ENCODE peak calls at places on chromosomes 2 and 18, in six cellular contexts. N is H1, Y is neuronal stem cell, H is mesenchymal stem cell, J is trophoblast cell, S is IMR-90. V is an unnamed sample.

GRCh38 chr2:437772-438393 is 150.0 kb upstream of the ALKAL2 start:
- DNase-seq in S (no peak), N (peak; percentile 41), Y (no peak), H (no peak), J (peak; percentile 38), V (peak; percentile 24)

GRCh38 chr2:74546004-74546403 is 7.7 kb downstream of the LOXL3 start:
- DNase-seq in Y (no peak), J (no peak), S (no peak), N (no peak), H (no peak), V (no peak)

GRCh38 chr2:49367003-49367402 is 212.7 kb upstream of the FSHR start:
- DNase-seq in H (no peak), Y (no peak), S (no peak), J (no peak), N (no peak), V (no peak)

GRCh38 chr2:71561441-71562267 is 108.3 kb downstream of the DYSF start:
- DNase-seq in Y (no peak), H (no peak), J (no peak), S (no peak), N (no peak), V (no peak)

GRCh38 chr2:43106767-43107527 is 119.5 kb downstream of the ZFP36L2 start:
- DNase-seq in N (no peak), S (no peak), Y (peak; percentile 84), H (no peak), J (no peak), V (no peak)

GRCh38 chr18:36658611-36659010 is 170.2 kb downstream of the TPGS2 start:
- DNase-seq in Y (no peak), N (no peak), H (no peak), J (no peak), S (no peak), V (no peak)

GRCh38 chr2:71614976-71615768 is 161.8 kb downstream of the DYSF start:
- DNase-seq in Y (no peak), S (peak; percentile 8), J (no peak), N (peak; percentile 38), H (no peak), V (peak; percentile 14)

GRCh38 chr2:219561179-219562048 is 9.9 kb downstream of the OBSL1 start:
- DNase-seq in N (no peak), H (no peak), J (no peak), Y (no peak), S (no peak), V (peak; percentile 61)

GRCh38 chr2:237617305-237617982 is 9.9 kb upstream of the LRRFIP1 start:
- DNase-seq in Y (no peak), N (no peak), S (no peak), J (no peak), H (no peak), V (peak; percentile 9)

GRCh38 chr2:235287369-235287722 is 206.5 kb upstream of the AGAP1 start:
- DNase-seq in N (no peak), J (no peak), Y (no peak), S (peak; percentile 10), H (no peak), V (no peak)

GRCh38 chr2:43080626-43081025 is 145.8 kb downstream of the ZFP36L2 start:
- DNase-seq in S (no peak), N (no peak), H (no peak), J (no peak), Y (no peak), V (no peak)

GRCh38 chr2:20514596-20515269 is 67.9 kb downstream of the RHOB start:
- DNase-seq in J (peak; percentile 92), S (peak; percentile 98), H (peak; percentile 97), N (no peak), Y (no peak), V (peak; percentile 33)

GRCh38 chr2:53724511-53724910 is 43.1 kb upstream of the CHAC2 start:
- DNase-seq in Y (no peak), J (no peak), S (peak; percentile 41), N (no peak), H (peak; percentile 29), V (no peak)

GRCh38 chr2:235270951-235271350 is 222.9 kb upstream of the AGAP1 start:
- DNase-seq in Y (no peak), H (peak; percentile 47), J (no peak), N (no peak), S (peak; percentile 70), V (no peak)

GRCh38 chr2:20593072-20594034 is 57.5 kb downstream of the HS1BP3 start:
- DNase-seq in N (no peak), H (peak; percentile 97), S (peak; percentile 93), J (peak; percentile 94), Y (no peak), V (no peak)

GRCh38 chr2:81324046-81324445 is 1019.5 kb upstream of the LRRTM1 start:
- DNase-seq in Y (no peak), S (no peak), N (no peak), H (peak; percentile 3), J (no peak), V (peak; percentile 62)

GRCh38 chr2:176554107-176555048 is 285.1 kb downstream of the MTX2 start:
- DNase-seq in N (peak; percentile 55), Y (peak; percentile 57), J (no peak), H (peak; percentile 61), S (peak; percentile 52), V (peak; percentile 39)

GRCh38 chr2:73142937-73143336 is 30.2 kb upstream of the RAB11FIP5 start:
- DNase-seq in S (no peak), N (no peak), H (no peak), Y (no peak), J (no peak), V (no peak)

GRCh38 chr2:109638807-109639206 is 24.6 kb downstream of the SOWAHC start:
- DNase-seq in N (no peak), J (no peak), S (no peak), Y (no peak), H (no peak), V (no peak)

GRCh38 chr2:190334479-190335224 is 8.7 kb upstream of the INPP1 start:
- DNase-seq in Y (no peak), S (no peak), J (no peak), N (no peak), H (no peak), V (no peak)

GRCh38 chr2:84077504-84077903 is 381.6 kb downstream of the SUCLG1 start:
- DNase-seq in N (no peak), Y (peak; percentile 21), H (no peak), S (no peak), J (no peak), V (peak; percentile 38)

GRCh38 chr2:47029737-47030524 is 114.3 kb upstream of the MCFD2 start:
- DNase-seq in H (peak; percentile 61), J (no peak), Y (no peak), N (no peak), S (peak; percentile 52), V (no peak)

GRCh38 chr2:174764281-174765063 is at the start of gene CHRNA1:
- DNase-seq in Y (no peak), J (no peak), S (peak; percentile 84), N (no peak), H (peak; percentile 71), V (no peak)

GRCh38 chr2:28071221-28071620 is 180.7 kb downstream of the BABAM2 start:
- DNase-seq in Y (no peak), S (no peak), J (no peak), N (no peak), H (no peak), V (no peak)

GRCh38 chr2:215749092-215749957 is 264.0 kb downstream of the MREG start:
- DNase-seq in N (no peak), H (peak; percentile 97), J (peak; percentile 96), S (peak; percentile 64), Y (no peak), V (no peak)

GRCh38 chr2:146108993-146109392 is 1589.1 kb upstream of the ZEB2 start:
- DNase-seq in S (peak; percentile 65), J (no peak), Y (no peak), H (no peak), N (no peak), V (no peak)

GRCh38 chr2:212245868-212246267 is 292.7 kb downstream of the ERBB4 start:
- DNase-seq in J (no peak), H (no peak), N (no peak), Y (no peak), S (no peak), V (no peak)

GRCh38 chr2:212254331-212254730 is 284.3 kb downstream of the ERBB4 start:
- DNase-seq in H (peak; percentile 5), N (no peak), J (no peak), S (no peak), Y (no peak), V (no peak)

DNA sequence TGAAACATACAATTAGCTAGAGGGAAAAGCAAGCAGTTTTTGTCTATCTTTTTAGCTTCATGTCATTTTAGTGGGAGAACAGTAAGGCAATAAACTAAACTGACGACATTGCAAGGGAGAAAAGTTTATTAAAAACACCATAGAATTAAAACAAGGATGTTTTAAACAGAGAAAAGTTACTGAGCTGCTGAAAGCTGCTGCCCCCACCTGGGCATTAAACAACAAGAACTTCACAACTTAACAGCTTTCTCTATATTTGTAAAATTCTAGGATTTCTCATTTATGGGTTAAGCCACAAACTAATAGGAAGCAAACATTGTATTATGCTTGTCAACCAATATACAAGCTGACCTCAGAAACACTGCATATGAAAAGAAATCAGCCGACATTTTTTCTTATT is 289.2 kb downstream of the ERBB4 start:
- DNase-seq in J (no peak), N (no peak), H (peak; percentile 47), S (peak; percentile 39), Y (no peak), V (no peak)
- H3K14ac ChIP-seq in J (no peak overlapping the region), N (no peak overlapping the region), H (no peak overlapping the region), S (no peak overlapping the region), Y (no peak overlapping the region), V (no peak overlapping the region)

GRCh38 chr18:9772847-9773677 is 65.0 kb downstream of the RAB31 start:
- DNase-seq in J (no peak), N (peak; percentile 16), H (no peak), S (no peak), Y (no peak), V (no peak)
- H4K8ac ChIP-seq in J (no peak overlapping the region), N (no peak overlapping the region), H (no peak overlapping the region), S (no peak overlapping the region), Y (no peak overlapping the region), V (no peak overlapping the region)

GRCh38 chr2:191434072-191434471 is 188.9 kb downstream of the MYO1B start:
- DNase-seq in Y (no peak), S (no peak), N (no peak), H (no peak), J (no peak), V (no peak)
- H3K4ac ChIP-seq in Y (no peak overlapping the region), S (no peak overlapping the region), N (no peak overlapping the region), H (no peak overlapping the region), J (no peak overlapping the region), V (no peak overlapping the region)

DNA sequence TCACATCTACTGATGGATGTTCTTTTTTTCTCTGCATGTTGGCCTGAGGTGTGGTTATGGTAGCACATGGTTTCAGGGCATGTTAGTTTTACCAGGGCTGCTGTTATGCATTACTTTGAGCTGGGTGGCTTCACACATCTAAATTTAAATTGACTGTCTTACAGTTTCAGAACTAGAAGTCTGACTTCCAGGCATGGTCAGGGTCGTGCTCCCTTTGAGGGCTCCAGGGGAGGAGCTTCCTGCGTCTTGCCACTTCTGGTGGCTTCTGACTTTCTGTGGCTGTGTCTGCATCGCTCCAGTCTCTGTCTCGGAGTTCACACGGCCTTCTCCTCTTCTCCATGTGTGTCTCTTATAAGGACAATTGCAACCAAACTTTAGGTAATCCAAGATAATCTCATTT is 143.9 kb downstream of the GALR1 start:
- DNase-seq in J (no peak), H (no peak), S (no peak), Y (no peak), N (no peak), V (no peak)
- H3K14ac ChIP-seq in J (no peak overlapping the region), H (no peak overlapping the region), S (no peak overlapping the region), Y (no peak overlapping the region), N (no peak overlapping the region), V (no peak overlapping the region)

V was measured in H9.